ENCODE peak calls at places on chromosomes 5 and 9, in five cellular contexts. S, A, T, H and N are unnamed samples.

GRCh38 chr5:172542651-172543131 is 88.4 kb upstream of the SH3PXD2B start:
- DNase-seq in S (peak; percentile 42), A (no peak), T (no peak), H (no peak), N (no peak)

GRCh38 chr9:133386338-133386737 is 10.2 kb downstream of the STKLD1 start:
- DNase-seq in S (no peak), A (no peak), T (no peak), H (peak; percentile 43), N (no peak)

GRCh38 chr5:139051392-139051791 is 146.8 kb downstream of the SIL1 start:
- DNase-seq in S (no peak), A (no peak), T (no peak), H (no peak), N (no peak)

GRCh38 chr5:125607018-125607417 is 816.2 kb upstream of the GRAMD2B start:
- DNase-seq in S (no peak), A (no peak), T (no peak), H (no peak), N (no peak)

GRCh38 chr5:178419196-178419595 is 171.0 kb downstream of the COL23A1 start:
- DNase-seq in S (no peak), A (no peak), T (no peak), H (no peak), N (no peak)

GRCh38 chr9:108552459-108553040 is 303.2 kb downstream of the ACTL7B start:
- DNase-seq in S (no peak), A (no peak), T (no peak), H (no peak), N (peak; percentile 68)

GRCh38 chr9:77769246-77769645 is 121.1 kb upstream of the GNA14 start:
- DNase-seq in S (no peak), A (no peak), T (no peak), H (no peak), N (no peak)

GRCh38 chr5:53321073-53321472 is 159.4 kb upstream of the FST start:
- DNase-seq in S (no peak), A (no peak), T (no peak), H (no peak), N (no peak)

GRCh38 chr5:58455066-58455465 is 4.8 kb downstream of the PLK2 start:
- DNase-seq in S (no peak), A (no peak), T (no peak), H (no peak), N (no peak)

GRCh38 chr9:96222132-96222531 is 79.8 kb downstream of the HSD17B3 start:
- DNase-seq in S (no peak), A (peak; percentile 33), T (no peak), H (no peak), N (no peak)

GRCh38 chr5:56814361-56814962 is 887 bp upstream of the MAP3K1 start:
- DNase-seq in S (peak; percentile 62), A (no peak), T (no peak), H (peak; percentile 28), N (no peak)

GRCh38 chr5:172163346-172163745 is 24.7 kb downstream of the STK10 start:
- DNase-seq in S (no peak), A (no peak), T (no peak), H (no peak), N (no peak)

GRCh38 chr5:110896901-110897300 is 158.1 kb downstream of the SLC25A46 start:
- DNase-seq in S (no peak), A (no peak), T (no peak), H (no peak), N (no peak)
- TF ChIP-seq SRF in S (no peak), A (no peak), T (no peak), H (no peak), N (no peak)

GRCh38 chr5:4570047-4571015 is 569.8 kb upstream of the ADAMTS16 start:
- DNase-seq in S (no peak), A (no peak), T (no peak), H (peak; percentile 52), N (no peak)
- H3K27ac ChIP-seq in S (no peak overlapping the region), A (no peak overlapping the region), T (no peak overlapping the region), H (no peak overlapping the region), N (no peak overlapping the region)

GRCh38 chr5:181158869-181159268 is 11.5 kb downstream of the OR2V2 start:
- DNase-seq in S (no peak), A (no peak), T (no peak), H (no peak), N (no peak)

GRCh38 chr5:181163487-181164075 is 16.2 kb downstream of the OR2V2 start:
- DNase-seq in S (peak; percentile 61), A (peak; percentile 43), T (no peak), H (no peak), N (no peak)

GRCh38 chr5:181161534-181162175 is 14.3 kb downstream of the OR2V2 start:
- DNase-seq in S (no peak), A (no peak), T (no peak), H (no peak), N (no peak)

GRCh38 chr5:181159286-181160143 is 12.1 kb downstream of the OR2V2 start:
- DNase-seq in S (peak; percentile 99), A (peak; percentile 83), T (no peak), H (peak; percentile 67), N (peak; percentile 73)

DNA sequence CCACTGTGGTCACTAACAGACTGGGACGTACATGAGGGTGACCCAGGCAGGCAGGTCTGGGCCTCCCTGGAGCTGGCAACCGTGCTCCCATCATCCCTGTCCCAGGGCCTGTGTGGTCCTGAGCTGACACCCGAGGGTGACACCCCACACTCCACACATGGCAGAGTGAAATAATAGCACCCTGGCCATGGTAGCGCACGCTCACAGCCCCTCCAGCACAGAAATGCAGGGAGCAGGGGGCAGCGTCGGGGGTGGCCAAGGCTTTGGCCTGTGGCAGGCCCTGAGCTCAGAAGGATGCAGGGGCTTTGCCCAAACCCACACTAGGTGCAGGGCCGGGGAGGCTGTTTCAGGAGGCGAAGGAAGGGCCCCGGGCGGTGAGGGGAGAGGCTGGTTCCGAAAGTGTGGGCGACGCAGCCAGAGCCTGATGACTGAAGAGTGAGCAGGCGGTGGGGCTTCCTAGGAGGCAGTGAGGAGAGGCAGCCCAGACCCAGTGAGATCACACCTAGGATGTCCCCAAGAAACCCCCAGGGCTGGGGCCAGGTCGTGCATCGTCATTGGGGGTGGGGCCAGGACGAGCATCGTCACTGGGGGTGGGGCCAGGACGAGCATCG is 12.9 kb downstream of the OR2V2 start:
- DNase-seq in S (peak; percentile 80), A (peak; percentile 94), T (no peak), H (no peak), N (no peak)
- TF ChIP-seq SRF in S (no peak), A (no peak), T (no peak), H (no peak), N (no peak)

GRCh38 chr9:70229026-70229425 is 29.8 kb upstream of the SMC5 start:
- DNase-seq in S (no peak), A (no peak), T (no peak), H (no peak), N (no peak)
- H3K27ac ChIP-seq in S (no peak overlapping the region), A (no peak overlapping the region), T (no peak overlapping the region), H (peak overlapping the region; percentile 15), N (no peak overlapping the region)

DNA sequence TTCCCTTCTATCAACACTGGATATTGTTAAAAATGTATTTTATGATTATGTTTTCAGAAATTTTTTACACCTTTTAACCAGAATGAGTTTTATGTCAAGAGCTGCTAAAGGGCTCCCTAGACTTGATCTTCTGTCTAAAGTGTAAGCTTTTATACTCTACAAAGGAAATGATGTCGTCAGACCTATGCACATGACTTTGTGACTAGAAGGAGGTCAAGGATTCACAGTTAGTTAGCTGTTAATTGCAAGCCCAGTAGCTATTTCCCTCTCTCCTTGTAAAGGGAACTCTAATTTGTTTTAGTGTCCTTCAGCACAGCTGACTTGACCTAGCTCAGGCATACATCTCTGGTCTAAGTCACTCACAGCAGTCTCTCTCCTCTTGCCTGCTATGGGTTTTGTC is 173.4 kb upstream of the NREP start:
- DNase-seq in S (no peak), A (no peak), T (no peak), H (no peak), N (no peak)
- TF ChIP-seq SRF in S (no peak), A (no peak), T (no peak), H (no peak), N (no peak)

GRCh38 chr5:16570121-16570815 is 46.5 kb downstream of the RETREG1 start:
- DNase-seq in S (no peak), A (no peak), T (no peak), H (no peak), N (no peak)
- H3K27ac ChIP-seq in S (no peak overlapping the region), A (no peak overlapping the region), T (no peak overlapping the region), H (no peak overlapping the region), N (no peak overlapping the region)

GRCh38 chr5:83559141-83559785 is 87.7 kb downstream of the VCAN start:
- DNase-seq in S (no peak), A (no peak), T (no peak), H (peak; percentile 17), N (no peak)
- TF ChIP-seq SRF in S (no peak), A (no peak), T (no peak), H (no peak), N (no peak)

GRCh38 chr5:43700591-43700990 is 97.6 kb downstream of the NNT start:
- DNase-seq in S (no peak), A (no peak), T (no peak), H (no peak), N (no peak)

GRCh38 chr5:43702293-43702692 is 99.3 kb downstream of the NNT start:
- DNase-seq in S (no peak), A (no peak), T (no peak), H (no peak), N (no peak)

GRCh38 chr5:43701227-43701626 is 98.2 kb downstream of the NNT start:
- DNase-seq in S (no peak), A (no peak), T (no peak), H (no peak), N (no peak)

GRCh38 chr5:43704243-43704642 is 101.3 kb downstream of the NNT start:
- DNase-seq in S (no peak), A (no peak), T (no peak), H (no peak), N (no peak)

GRCh38 chr5:43702815-43703214 is 99.8 kb downstream of the NNT start:
- DNase-seq in S (no peak), A (peak; percentile 24), T (no peak), H (no peak), N (no peak)
- H3K27ac ChIP-seq in S (no peak overlapping the region), A (no peak overlapping the region), T (no peak overlapping the region), H (no peak overlapping the region), N (no peak overlapping the region)